ENCODE peak calls at places on chromosomes 1 and 21, in seven cellular contexts. N is Right ventricle myocardium superior; H is stimulated activated CD4-positive, alpha-beta T cell treated with anti-CD3 and anti-CD28 coated beads, Interleukin-2, amount 100 ng/mL, for 48 hours; D is SK-MEL-5; Q is stromal cell of bone marrow; G is midbrain; W is A549. P is an unnamed sample.

GRCh38 chr1:36542962-36543515 is 60.3 kb upstream of the CSF3R start:
- DNase-seq in Q (no peak), W (no peak), G (no peak), N (no peak), D (peak; percentile 26), H (no peak), P (no peak)

GRCh38 chr1:38127432-38127831 is 80.8 kb upstream of the POU3F1 start:
- DNase-seq in G (no peak), D (no peak), W (no peak), N (no peak), H (no peak), Q (peak; percentile 25), P (no peak)

GRCh38 chr21:35643176-35643575 is 417.1 kb downstream of the SETD4 start:
- DNase-seq in W (no peak), G (no peak), Q (no peak), H (no peak), N (no peak), D (no peak), P (no peak)

GRCh38 chr1:213201380-213202155 is 150.5 kb downstream of the RPS6KC1 start:
- DNase-seq in D (no peak), G (no peak), Q (no peak), H (no peak), N (no peak), W (no peak), P (no peak)

GRCh38 chr1:54012008-54012325 is 6.0 kb downstream of the LDLRAD1 start:
- DNase-seq in H (no peak), G (no peak), W (no peak), N (no peak), Q (no peak), D (no peak), P (no peak)

GRCh38 chr1:109498161-109498801 is 4.4 kb downstream of the CYB561D1 start:
- DNase-seq in D (peak; percentile 50), H (no peak), Q (no peak), N (no peak), W (peak; percentile 28), G (peak; percentile 15), P (peak; percentile 58)

GRCh38 chr1:199550384-199551067 is 477.0 kb upstream of the NR5A2 start:
- DNase-seq in N (no peak), H (no peak), G (peak; percentile 11), W (no peak), D (no peak), Q (no peak), P (no peak)

GRCh38 chr1:205596876-205597275 is 34.9 kb downstream of the ELK4 start:
- DNase-seq in Q (no peak), G (no peak), N (no peak), W (no peak), D (no peak), H (no peak), P (no peak)

GRCh38 chr21:39869141-39869818 is 2.0 kb downstream of the PCP4 start:
- DNase-seq in Q (no peak), D (no peak), G (no peak), H (no peak), N (no peak), W (no peak), P (no peak)

GRCh38 chr1:15799004-15799867 is 8.2 kb downstream of the UQCRHL start:
- DNase-seq in H (no peak), W (peak; percentile 95), G (peak; percentile 28), D (peak; percentile 39), N (peak; percentile 71), Q (peak; percentile 91), P (peak; percentile 37)

GRCh38 chr1:86933562-86934377 is 19.3 kb downstream of the HS2ST1 start:
- DNase-seq in G (no peak), W (no peak), Q (no peak), D (no peak), H (no peak), N (no peak), P (no peak)

GRCh38 chr1:51340380-51340779 is 10.0 kb upstream of the TTC39A start:
- DNase-seq in Q (no peak), N (no peak), G (no peak), D (peak; percentile 6), W (no peak), H (no peak), P (no peak)

GRCh38 chr1:231584117-231584516 is 42.5 kb upstream of the DISC1 start:
- DNase-seq in N (no peak), H (no peak), G (peak; percentile 28), W (peak; percentile 86), D (peak; percentile 88), Q (peak; percentile 54), P (peak; percentile 35)

GRCh38 chr1:57623039-57623790 is 199.4 kb upstream of the DAB1 start:
- DNase-seq in W (no peak), N (peak; percentile 70), Q (no peak), G (no peak), H (no peak), D (peak; percentile 24), P (peak; percentile 67)

GRCh38 chr21:39386194-39386593 is 37.3 kb upstream of the HMGN1 start:
- DNase-seq in H (no peak), G (peak; percentile 54), Q (no peak), N (peak; percentile 53), W (no peak), D (peak; percentile 21), P (peak; percentile 62)

GRCh38 chr1:3393024-3393986 is 61.2 kb upstream of the ARHGEF16 start:
- DNase-seq in W (no peak), N (peak; percentile 80), Q (no peak), D (no peak), G (no peak), H (no peak), P (no peak)

GRCh38 chr1:214018605-214019268 is 31.0 kb downstream of the PROX1 start:
- DNase-seq in D (no peak), Q (no peak), W (no peak), N (no peak), H (no peak), G (peak; percentile 55), P (no peak)

GRCh38 chr1:46175243-46175642 is 356 bp downstream of the TSPAN1 start:
- DNase-seq in H (no peak), G (no peak), N (no peak), Q (no peak), W (no peak), D (no peak), P (no peak)

GRCh38 chr1:236762410-236762809 is 32.7 kb upstream of the MTR start:
- DNase-seq in W (no peak), G (no peak), N (no peak), Q (no peak), D (no peak), H (no peak), P (peak; percentile 35)

GRCh38 chr1:116842654-116843053 is 67.1 kb upstream of the PTGFRN start:
- DNase-seq in G (no peak), N (no peak), D (peak; percentile 5), Q (no peak), H (no peak), W (no peak), P (peak; percentile 9)

GRCh38 chr1:65691962-65692361 is 100.7 kb upstream of the PDE4B start:
- DNase-seq in N (no peak), D (no peak), G (no peak), W (no peak), H (no peak), Q (no peak), P (no peak)

GRCh38 chr1:37574834-37575479 is 18.2 kb downstream of the DNALI1 start:
- DNase-seq in G (no peak), D (no peak), N (no peak), Q (peak; percentile 51), W (no peak), H (no peak), P (no peak)

GRCh38 chr1:66304128-66304527 is 229.8 kb upstream of the SGIP1 start:
- DNase-seq in Q (no peak), D (no peak), H (no peak), G (no peak), W (no peak), N (no peak), P (no peak)

GRCh38 chr1:152394151-152394550 is 19.9 kb downstream of the CRNN start:
- DNase-seq in N (no peak), Q (no peak), D (no peak), G (no peak), W (no peak), H (no peak), P (no peak)

GRCh38 chr21:44260791-44261190 is 906 bp downstream of the DNMT3L start:
- DNase-seq in W (no peak), N (no peak), H (no peak), Q (no peak), G (no peak), D (no peak), P (no peak)

GRCh38 chr21:44835647-44835973 is 17.7 kb upstream of the SUMO3 start:
- DNase-seq in Q (no peak), W (no peak), D (no peak), G (no peak), N (no peak), H (no peak), P (no peak)

GRCh38 chr21:33022828-33023573 is 2.7 kb upstream of the OLIG2 start:
- DNase-seq in D (no peak), N (no peak), Q (no peak), W (no peak), H (no peak), G (peak; percentile 46), P (no peak)

P was measured in Ammon's horn.